ENCODE peak calls at places on chromosomes 12 and 14, in seven cellular contexts. One of them, this sample, is unnamed.

GRCh38 chr12:75259170-75259569 is 49.5 kb upstream of the KCNC2 start:
- DNase-seq in GM12892: no peak
- DNase-seq in GM12878: no peak
- DNase-seq in HepG2: no peak
- DNase-seq in H1: no peak
- DNase-seq in SK-N-SH: no peak
- DNase-seq in K562: no peak
- DNase-seq in this sample: no peak

GRCh38 chr12:63103489-63104131 is 47.4 kb downstream of the AVPR1A start:
- DNase-seq in GM12892: no peak
- DNase-seq in GM12878: no peak
- DNase-seq in HepG2: peak; percentile 15
- DNase-seq in H1: no peak
- DNase-seq in SK-N-SH: peak; percentile 8
- DNase-seq in K562: peak; percentile 35
- DNase-seq in this sample: no peak

GRCh38 chr14:91114079-91115065 is 499 bp downstream of the DGLUCY start:
- DNase-seq in GM12892: peak; percentile 69
- DNase-seq in GM12878: peak; percentile 86
- DNase-seq in HepG2: peak; percentile 79
- DNase-seq in H1: peak; percentile 81
- DNase-seq in SK-N-SH: peak; percentile 29
- DNase-seq in K562: peak; percentile 74
- DNase-seq in this sample: peak; percentile 67

GRCh38 chr14:72975776-72976175 is 49.5 kb downstream of the DCAF4 start:
- DNase-seq in GM12892: no peak
- DNase-seq in GM12878: no peak
- DNase-seq in HepG2: peak; percentile 4
- DNase-seq in H1: no peak
- DNase-seq in SK-N-SH: no peak
- DNase-seq in K562: peak; percentile 16
- DNase-seq in this sample: no peak

GRCh38 chr12:105291531-105291930 is 39.0 kb upstream of the C12orf75 start:
- DNase-seq in GM12892: no peak
- DNase-seq in GM12878: no peak
- DNase-seq in HepG2: no peak
- DNase-seq in H1: no peak
- DNase-seq in SK-N-SH: no peak
- DNase-seq in K562: no peak
- DNase-seq in this sample: no peak

GRCh38 chr14:99246536-99247083 is 25.4 kb downstream of the BCL11B start:
- DNase-seq in GM12892: no peak
- DNase-seq in GM12878: no peak
- DNase-seq in HepG2: no peak
- DNase-seq in H1: no peak
- DNase-seq in SK-N-SH: no peak
- DNase-seq in K562: no peak
- DNase-seq in this sample: no peak

GRCh38 chr12:120928864-120929652 is 24.9 kb upstream of the SPPL3 start:
- DNase-seq in GM12892: no peak
- DNase-seq in GM12878: no peak
- DNase-seq in HepG2: no peak
- DNase-seq in H1: no peak
- DNase-seq in SK-N-SH: no peak
- DNase-seq in K562: no peak
- DNase-seq in this sample: no peak

GRCh38 chr12:15423629-15424028 is 101.3 kb downstream of the PTPRO start:
- DNase-seq in GM12892: no peak
- DNase-seq in GM12878: no peak
- DNase-seq in HepG2: no peak
- DNase-seq in H1: no peak
- DNase-seq in SK-N-SH: no peak
- DNase-seq in K562: no peak
- DNase-seq in this sample: no peak

GRCh38 chr12:94872671-94873367 is 130.7 kb downstream of the NDUFA12 start:
- DNase-seq in GM12892: peak; percentile 46
- DNase-seq in GM12878: no peak
- DNase-seq in HepG2: no peak
- DNase-seq in H1: no peak
- DNase-seq in SK-N-SH: peak; percentile 67
- DNase-seq in K562: no peak
- DNase-seq in this sample: no peak

GRCh38 chr12:47184813-47185212 is 105.1 kb upstream of the AMIGO2 start:
- DNase-seq in GM12892: no peak
- DNase-seq in GM12878: no peak
- DNase-seq in HepG2: no peak
- DNase-seq in H1: no peak
- DNase-seq in SK-N-SH: no peak
- DNase-seq in K562: no peak
- DNase-seq in this sample: no peak

GRCh38 chr12:19946549-19946948 is 421.8 kb upstream of the PDE3A start:
- DNase-seq in GM12892: no peak
- DNase-seq in GM12878: no peak
- DNase-seq in HepG2: no peak
- DNase-seq in H1: no peak
- DNase-seq in SK-N-SH: no peak
- DNase-seq in K562: no peak
- DNase-seq in this sample: no peak

GRCh38 chr12:49367381-49368239 is at the start of gene SPATS2:
- DNase-seq in GM12892: no peak
- DNase-seq in GM12878: no peak
- DNase-seq in HepG2: no peak
- DNase-seq in H1: no peak
- DNase-seq in SK-N-SH: no peak
- DNase-seq in K562: no peak
- DNase-seq in this sample: no peak

GRCh38 chr12:538731-539539 is 79.2 kb downstream of the B4GALNT3 start:
- DNase-seq in GM12892: no peak
- DNase-seq in GM12878: no peak
- DNase-seq in HepG2: no peak
- DNase-seq in H1: no peak
- DNase-seq in SK-N-SH: peak; percentile 68
- DNase-seq in K562: no peak
- DNase-seq in this sample: no peak
- TF ChIP-seq TAF1 in GM12892: no peak
- TF ChIP-seq TAF1 in GM12878: no peak
- TF ChIP-seq TAF1 in HepG2: no peak
- TF ChIP-seq TAF1 in H1: no peak
- TF ChIP-seq TAF1 in SK-N-SH: no peak
- TF ChIP-seq TAF1 in K562: no peak
- TF ChIP-seq TAF1 in this sample: no peak

GRCh38 chr12:27861428-27862167 is 81.6 kb upstream of the MANSC4 start:
- DNase-seq in GM12892: no peak
- DNase-seq in GM12878: peak; percentile 67
- DNase-seq in HepG2: no peak
- DNase-seq in H1: no peak
- DNase-seq in SK-N-SH: no peak
- DNase-seq in K562: no peak
- DNase-seq in this sample: no peak
- TF ChIP-seq TAF1 in GM12892: no peak
- TF ChIP-seq TAF1 in GM12878: no peak
- TF ChIP-seq TAF1 in HepG2: no peak
- TF ChIP-seq TAF1 in H1: no peak
- TF ChIP-seq TAF1 in SK-N-SH: no peak
- TF ChIP-seq TAF1 in K562: no peak
- TF ChIP-seq TAF1 in this sample: no peak

GRCh38 chr14:94405481-94405880 is 17.1 kb upstream of the SERPINA1 start:
- DNase-seq in GM12892: no peak
- DNase-seq in GM12878: no peak
- DNase-seq in HepG2: no peak
- DNase-seq in H1: no peak
- DNase-seq in SK-N-SH: no peak
- DNase-seq in K562: no peak
- DNase-seq in this sample: no peak
- TF ChIP-seq TAF1 in GM12892: no peak
- TF ChIP-seq TAF1 in GM12878: no peak
- TF ChIP-seq TAF1 in HepG2: no peak
- TF ChIP-seq TAF1 in H1: no peak
- TF ChIP-seq TAF1 in SK-N-SH: no peak
- TF ChIP-seq TAF1 in K562: no peak
- TF ChIP-seq TAF1 in this sample: no peak

GRCh38 chr12:23921099-23921846 is 28.2 kb downstream of the SOX5 start:
- DNase-seq in GM12892: no peak
- DNase-seq in GM12878: no peak
- DNase-seq in HepG2: no peak
- DNase-seq in H1: no peak
- DNase-seq in SK-N-SH: no peak
- DNase-seq in K562: peak; percentile 8
- DNase-seq in this sample: no peak
- TF ChIP-seq TAF1 in GM12892: no peak
- TF ChIP-seq TAF1 in GM12878: no peak
- TF ChIP-seq TAF1 in HepG2: no peak
- TF ChIP-seq TAF1 in H1: no peak
- TF ChIP-seq TAF1 in SK-N-SH: no peak
- TF ChIP-seq TAF1 in K562: no peak
- TF ChIP-seq TAF1 in this sample: no peak

GRCh38 chr12:90298289-90298948 is 589.8 kb upstream of the ATP2B1 start:
- DNase-seq in GM12892: no peak
- DNase-seq in GM12878: no peak
- DNase-seq in HepG2: no peak
- DNase-seq in H1: no peak
- DNase-seq in SK-N-SH: no peak
- DNase-seq in K562: no peak
- DNase-seq in this sample: no peak

GRCh38 chr12:90301734-90302133 is 593.1 kb upstream of the ATP2B1 start:
- DNase-seq in GM12892: no peak
- DNase-seq in GM12878: no peak
- DNase-seq in HepG2: no peak
- DNase-seq in H1: no peak
- DNase-seq in SK-N-SH: peak; percentile 30
- DNase-seq in K562: no peak
- DNase-seq in this sample: no peak

GRCh38 chr12:90295858-90296257 is 587.2 kb upstream of the ATP2B1 start:
- DNase-seq in GM12892: no peak
- DNase-seq in GM12878: no peak
- DNase-seq in HepG2: no peak
- DNase-seq in H1: no peak
- DNase-seq in SK-N-SH: no peak
- DNase-seq in K562: no peak
- DNase-seq in this sample: no peak

GRCh38 chr12:90301095-90301494 is 592.5 kb upstream of the ATP2B1 start:
- DNase-seq in GM12892: no peak
- DNase-seq in GM12878: no peak
- DNase-seq in HepG2: no peak
- DNase-seq in H1: no peak
- DNase-seq in SK-N-SH: no peak
- DNase-seq in K562: no peak
- DNase-seq in this sample: no peak

DNA sequence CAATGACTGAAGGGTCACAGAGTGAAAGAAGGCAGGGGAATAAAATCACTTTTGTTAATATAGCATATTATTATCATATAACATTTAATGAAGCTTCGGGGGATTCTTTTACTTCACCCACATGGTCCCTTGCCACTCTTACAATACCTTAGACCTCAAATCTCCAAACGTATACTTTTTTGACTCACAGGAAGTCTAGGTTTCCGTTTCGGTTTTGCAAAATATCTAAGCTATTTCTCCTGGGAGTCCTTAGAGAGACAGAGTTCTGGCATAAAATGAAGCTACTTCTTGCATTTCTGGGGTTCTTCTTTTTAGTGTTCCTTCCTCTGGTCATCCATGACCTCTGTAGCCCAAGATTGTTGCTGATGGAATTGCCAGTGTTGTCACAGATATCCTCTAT is 590.5 kb upstream of the ATP2B1 start:
- DNase-seq in GM12892: no peak
- DNase-seq in GM12878: peak; percentile 44
- DNase-seq in HepG2: no peak
- DNase-seq in H1: no peak
- DNase-seq in SK-N-SH: no peak
- DNase-seq in K562: no peak
- DNase-seq in this sample: no peak
- TF ChIP-seq TAF1 in GM12892: no peak
- TF ChIP-seq TAF1 in GM12878: no peak
- TF ChIP-seq TAF1 in HepG2: no peak
- TF ChIP-seq TAF1 in H1: no peak
- TF ChIP-seq TAF1 in SK-N-SH: no peak
- TF ChIP-seq TAF1 in K562: no peak
- TF ChIP-seq TAF1 in this sample: no peak

GRCh38 chr12:132150780-132151144 is 6.5 kb downstream of the NOC4L start:
- DNase-seq in GM12892: no peak
- DNase-seq in GM12878: no peak
- DNase-seq in HepG2: no peak
- DNase-seq in H1: no peak
- DNase-seq in SK-N-SH: no peak
- DNase-seq in K562: no peak
- DNase-seq in this sample: no peak

GRCh38 chr12:132146098-132146497 is 1.8 kb downstream of the NOC4L start:
- DNase-seq in GM12892: no peak
- DNase-seq in GM12878: no peak
- DNase-seq in HepG2: no peak
- DNase-seq in H1: no peak
- DNase-seq in SK-N-SH: no peak
- DNase-seq in K562: no peak
- DNase-seq in this sample: no peak

GRCh38 chr12:132146772-132147422 is 2.6 kb downstream of the NOC4L start:
- DNase-seq in GM12892: no peak
- DNase-seq in GM12878: no peak
- DNase-seq in HepG2: no peak
- DNase-seq in H1: no peak
- DNase-seq in SK-N-SH: peak; percentile 10
- DNase-seq in K562: no peak
- DNase-seq in this sample: no peak

GRCh38 chr12:132147423-132148367 is 3.4 kb downstream of the NOC4L start:
- DNase-seq in GM12892: no peak
- DNase-seq in GM12878: no peak
- DNase-seq in HepG2: no peak
- DNase-seq in H1: no peak
- DNase-seq in SK-N-SH: peak; percentile 13
- DNase-seq in K562: no peak
- DNase-seq in this sample: no peak

GRCh38 chr12:132148368-132149045 is 4.2 kb downstream of the NOC4L start:
- DNase-seq in GM12892: no peak
- DNase-seq in GM12878: no peak
- DNase-seq in HepG2: no peak
- DNase-seq in H1: no peak
- DNase-seq in SK-N-SH: no peak
- DNase-seq in K562: no peak
- DNase-seq in this sample: no peak
- TF ChIP-seq TAF1 in GM12892: no peak
- TF ChIP-seq TAF1 in GM12878: no peak
- TF ChIP-seq TAF1 in HepG2: no peak
- TF ChIP-seq TAF1 in H1: no peak
- TF ChIP-seq TAF1 in SK-N-SH: no peak
- TF ChIP-seq TAF1 in K562: no peak
- TF ChIP-seq TAF1 in this sample: no peak

DNA sequence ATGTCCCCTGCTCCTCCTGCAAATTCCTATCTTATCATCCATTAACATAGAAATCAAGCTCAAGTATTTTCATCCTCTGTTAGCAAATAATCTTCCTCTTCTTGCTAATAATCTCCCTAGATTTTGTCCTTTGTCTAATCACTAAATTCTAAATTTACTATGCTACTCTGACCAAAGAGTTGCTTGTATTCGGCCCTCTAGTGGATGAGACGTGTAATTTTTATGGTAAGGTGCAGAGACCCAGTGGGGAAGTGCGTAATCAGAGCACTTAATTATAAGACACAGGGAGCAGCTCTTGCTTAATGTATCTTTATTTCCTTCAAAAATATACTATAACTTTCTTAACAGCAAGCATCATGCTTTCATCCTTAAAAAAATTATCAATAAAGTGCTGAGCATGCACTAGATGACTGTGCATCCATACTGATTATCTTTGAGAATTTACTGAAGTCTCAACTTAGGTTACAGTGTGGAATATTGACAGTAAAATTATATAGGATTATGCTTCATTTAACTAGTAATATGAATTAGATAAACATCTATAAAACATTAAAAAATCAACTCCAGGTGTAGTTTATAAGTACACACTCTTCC is 212.6 kb downstream of the SLC16A7 start:
- DNase-seq in GM12892: peak; percentile 4
- DNase-seq in GM12878: no peak
- DNase-seq in HepG2: peak; percentile 11
- DNase-seq in H1: no peak
- DNase-seq in SK-N-SH: peak; percentile 43
- DNase-seq in K562: peak; percentile 10
- DNase-seq in this sample: peak; percentile 10
- TF ChIP-seq TAF1 in GM12892: no peak
- TF ChIP-seq TAF1 in GM12878: no peak
- TF ChIP-seq TAF1 in HepG2: no peak
- TF ChIP-seq TAF1 in H1: no peak
- TF ChIP-seq TAF1 in SK-N-SH: no peak
- TF ChIP-seq TAF1 in K562: no peak
- TF ChIP-seq TAF1 in this sample: no peak

This sample was measured in GM12891.